ENCODE peak calls at places on chromosomes 16 and 17, in six cellular contexts. One of them, this sample, is unnamed.

GRCh38 chr17:81261582-81262336 is 22.6 kb downstream of the NDUFAF8 start:
- DNase-seq in mammary epithelial cell: no peak
- DNase-seq in CD8-positive, alpha-beta T cell: no peak
- DNase-seq in heart left ventricle: no peak
- DNase-seq in fibroblast of lung: no peak
- DNase-seq in cardiac muscle cell: no peak
- DNase-seq in this sample: no peak

GRCh38 chr17:76071497-76072148 is 694 bp downstream of the SRP68 start:
- DNase-seq in mammary epithelial cell: no peak
- DNase-seq in fibroblast of lung: no peak
- DNase-seq in CD8-positive, alpha-beta T cell: no peak
- DNase-seq in cardiac muscle cell: no peak
- DNase-seq in heart left ventricle: no peak
- DNase-seq in this sample: no peak

GRCh38 chr17:1267471-1267947 is 2.7 kb upstream of the BHLHA9 start:
- DNase-seq in CD8-positive, alpha-beta T cell: no peak
- DNase-seq in mammary epithelial cell: no peak
- DNase-seq in heart left ventricle: no peak
- DNase-seq in cardiac muscle cell: no peak
- DNase-seq in fibroblast of lung: peak; percentile 33
- DNase-seq in this sample: no peak

GRCh38 chr16:80346160-80346632 is 194.6 kb upstream of the DYNLRB2 start:
- DNase-seq in CD8-positive, alpha-beta T cell: no peak
- DNase-seq in fibroblast of lung: peak; percentile 14
- DNase-seq in cardiac muscle cell: no peak
- DNase-seq in mammary epithelial cell: no peak
- DNase-seq in heart left ventricle: no peak
- DNase-seq in this sample: no peak

GRCh38 chr17:31452561-31453110 is 61.2 kb downstream of the RAB11FIP4 start:
- DNase-seq in CD8-positive, alpha-beta T cell: no peak
- DNase-seq in heart left ventricle: no peak
- DNase-seq in cardiac muscle cell: no peak
- DNase-seq in fibroblast of lung: no peak
- DNase-seq in mammary epithelial cell: no peak
- DNase-seq in this sample: no peak

GRCh38 chr17:11637796-11638195 is 39.5 kb downstream of the DNAH9 start:
- DNase-seq in mammary epithelial cell: no peak
- DNase-seq in fibroblast of lung: no peak
- DNase-seq in heart left ventricle: no peak
- DNase-seq in CD8-positive, alpha-beta T cell: no peak
- DNase-seq in cardiac muscle cell: no peak
- DNase-seq in this sample: no peak

GRCh38 chr16:14559809-14560227 is 70.2 kb downstream of the PARN start:
- DNase-seq in heart left ventricle: no peak
- DNase-seq in fibroblast of lung: peak; percentile 20
- DNase-seq in cardiac muscle cell: no peak
- DNase-seq in mammary epithelial cell: no peak
- DNase-seq in CD8-positive, alpha-beta T cell: no peak
- DNase-seq in this sample: no peak

GRCh38 chr16:62872339-62872738 is 836.1 kb upstream of the CDH8 start:
- DNase-seq in fibroblast of lung: no peak
- DNase-seq in CD8-positive, alpha-beta T cell: no peak
- DNase-seq in mammary epithelial cell: no peak
- DNase-seq in cardiac muscle cell: no peak
- DNase-seq in heart left ventricle: no peak
- DNase-seq in this sample: no peak

GRCh38 chr17:60548990-60549389 is 22.9 kb upstream of the APPBP2 start:
- DNase-seq in fibroblast of lung: no peak
- DNase-seq in mammary epithelial cell: no peak
- DNase-seq in cardiac muscle cell: no peak
- DNase-seq in CD8-positive, alpha-beta T cell: no peak
- DNase-seq in heart left ventricle: no peak
- DNase-seq in this sample: no peak

GRCh38 chr16:71645450-71645849 is 19.5 kb downstream of the MARVELD3 start:
- DNase-seq in CD8-positive, alpha-beta T cell: no peak
- DNase-seq in cardiac muscle cell: peak; percentile 17
- DNase-seq in fibroblast of lung: peak; percentile 30
- DNase-seq in heart left ventricle: no peak
- DNase-seq in mammary epithelial cell: peak; percentile 12
- DNase-seq in this sample: no peak

GRCh38 chr17:58105093-58105492 is 21.9 kb downstream of the DYNLL2 start:
- DNase-seq in CD8-positive, alpha-beta T cell: no peak
- DNase-seq in fibroblast of lung: no peak
- DNase-seq in mammary epithelial cell: no peak
- DNase-seq in cardiac muscle cell: no peak
- DNase-seq in heart left ventricle: no peak
- DNase-seq in this sample: no peak

GRCh38 chr16:3954411-3954921 is 74.0 kb upstream of the CREBBP start:
- DNase-seq in CD8-positive, alpha-beta T cell: no peak
- DNase-seq in cardiac muscle cell: no peak
- DNase-seq in fibroblast of lung: no peak
- DNase-seq in mammary epithelial cell: no peak
- DNase-seq in heart left ventricle: no peak
- DNase-seq in this sample: no peak

GRCh38 chr17:80023261-80024205 is 12.1 kb downstream of the TBC1D16 start:
- DNase-seq in fibroblast of lung: no peak
- DNase-seq in mammary epithelial cell: no peak
- DNase-seq in CD8-positive, alpha-beta T cell: no peak
- DNase-seq in cardiac muscle cell: no peak
- DNase-seq in heart left ventricle: no peak
- DNase-seq in this sample: no peak

GRCh38 chr16:11682655-11683096 is 14.4 kb downstream of the SNN start:
- DNase-seq in cardiac muscle cell: no peak
- DNase-seq in mammary epithelial cell: peak; percentile 88
- DNase-seq in CD8-positive, alpha-beta T cell: no peak
- DNase-seq in heart left ventricle: no peak
- DNase-seq in fibroblast of lung: peak; percentile 98
- DNase-seq in this sample: no peak

GRCh38 chr17:4944163-4944553 is 4.1 kb downstream of the RNF167 start:
- DNase-seq in cardiac muscle cell: no peak
- DNase-seq in mammary epithelial cell: no peak
- DNase-seq in fibroblast of lung: no peak
- DNase-seq in CD8-positive, alpha-beta T cell: peak; percentile 75
- DNase-seq in heart left ventricle: no peak
- DNase-seq in this sample: peak; percentile 81

GRCh38 chr16:85833540-85833914 is 34.0 kb downstream of the COX4I1 start:
- DNase-seq in heart left ventricle: no peak
- DNase-seq in cardiac muscle cell: no peak
- DNase-seq in fibroblast of lung: no peak
- DNase-seq in CD8-positive, alpha-beta T cell: no peak
- DNase-seq in mammary epithelial cell: no peak
- DNase-seq in this sample: no peak

GRCh38 chr17:51035436-51035835 is 85.2 kb downstream of the SPAG9 start:
- DNase-seq in cardiac muscle cell: peak; percentile 14
- DNase-seq in heart left ventricle: no peak
- DNase-seq in mammary epithelial cell: peak; percentile 24
- DNase-seq in fibroblast of lung: peak; percentile 97
- DNase-seq in CD8-positive, alpha-beta T cell: no peak
- DNase-seq in this sample: no peak

GRCh38 chr17:51152766-51153209 is 571 bp upstream of the NME1 start:
- DNase-seq in CD8-positive, alpha-beta T cell: no peak
- DNase-seq in fibroblast of lung: peak; percentile 42
- DNase-seq in mammary epithelial cell: no peak
- DNase-seq in heart left ventricle: no peak
- DNase-seq in cardiac muscle cell: no peak
- DNase-seq in this sample: no peak

GRCh38 chr16:75130150-75130771 is 13.7 kb upstream of the LDHD start:
- DNase-seq in fibroblast of lung: no peak
- DNase-seq in CD8-positive, alpha-beta T cell: no peak
- DNase-seq in mammary epithelial cell: no peak
- DNase-seq in heart left ventricle: no peak
- DNase-seq in cardiac muscle cell: no peak
- DNase-seq in this sample: no peak

GRCh38 chr17:55451758-55452468 is 30.3 kb upstream of the MMD start:
- DNase-seq in heart left ventricle: no peak
- DNase-seq in cardiac muscle cell: no peak
- DNase-seq in fibroblast of lung: peak; percentile 40
- DNase-seq in CD8-positive, alpha-beta T cell: no peak
- DNase-seq in mammary epithelial cell: peak; percentile 21
- DNase-seq in this sample: no peak

GRCh38 chr16:86531641-86532525 is 21.6 kb downstream of the FOXF1 start:
- DNase-seq in fibroblast of lung: no peak
- DNase-seq in cardiac muscle cell: no peak
- DNase-seq in mammary epithelial cell: no peak
- DNase-seq in CD8-positive, alpha-beta T cell: no peak
- DNase-seq in heart left ventricle: no peak
- DNase-seq in this sample: peak; percentile 78

GRCh38 chr16:66598111-66598510 is 6.4 kb upstream of the CMTM3 start:
- DNase-seq in cardiac muscle cell: no peak
- DNase-seq in fibroblast of lung: no peak
- DNase-seq in CD8-positive, alpha-beta T cell: no peak
- DNase-seq in heart left ventricle: no peak
- DNase-seq in mammary epithelial cell: no peak
- DNase-seq in this sample: no peak

GRCh38 chr16:13904179-13904691 is 15.7 kb upstream of the ERCC4 start:
- DNase-seq in fibroblast of lung: no peak
- DNase-seq in cardiac muscle cell: no peak
- DNase-seq in heart left ventricle: no peak
- DNase-seq in mammary epithelial cell: no peak
- DNase-seq in CD8-positive, alpha-beta T cell: no peak
- DNase-seq in this sample: no peak

GRCh38 chr16:80824623-80825364 is 20.4 kb upstream of the CDYL2 start:
- DNase-seq in CD8-positive, alpha-beta T cell: no peak
- DNase-seq in cardiac muscle cell: peak; percentile 56
- DNase-seq in heart left ventricle: no peak
- DNase-seq in mammary epithelial cell: peak; percentile 24
- DNase-seq in fibroblast of lung: peak; percentile 53
- DNase-seq in this sample: no peak

GRCh38 chr16:29824589-29825144 is 4.4 kb downstream of the MVP start:
- DNase-seq in CD8-positive, alpha-beta T cell: no peak
- DNase-seq in mammary epithelial cell: peak; percentile 48
- DNase-seq in cardiac muscle cell: no peak
- DNase-seq in fibroblast of lung: peak; percentile 85
- DNase-seq in heart left ventricle: no peak
- DNase-seq in this sample: no peak
- H3K4me3 ChIP-seq in CD8-positive, alpha-beta T cell: no peak overlapping the region
- H3K4me3 ChIP-seq in mammary epithelial cell: no peak overlapping the region
- H3K4me3 ChIP-seq in cardiac muscle cell: no peak overlapping the region
- H3K4me3 ChIP-seq in fibroblast of lung: peak overlapping the region; percentile 5
- H3K4me3 ChIP-seq in heart left ventricle: peak overlapping the region; percentile 11
- H3K4me3 ChIP-seq in this sample: no peak overlapping the region

GRCh38 chr16:19287241-19287640 is 1.7 kb downstream of the CLEC19A start:
- DNase-seq in heart left ventricle: no peak
- DNase-seq in CD8-positive, alpha-beta T cell: no peak
- DNase-seq in mammary epithelial cell: no peak
- DNase-seq in cardiac muscle cell: no peak
- DNase-seq in fibroblast of lung: no peak
- DNase-seq in this sample: no peak
- TF ChIP-seq CTCF in heart left ventricle: no peak
- TF ChIP-seq CTCF in CD8-positive, alpha-beta T cell: no peak
- TF ChIP-seq CTCF in mammary epithelial cell: no peak
- TF ChIP-seq CTCF in cardiac muscle cell: no peak
- TF ChIP-seq CTCF in fibroblast of lung: no peak
- TF ChIP-seq CTCF in this sample: no peak

GRCh38 chr16:89355686-89356085 is 134.7 kb downstream of the ANKRD11 start:
- DNase-seq in heart left ventricle: no peak
- DNase-seq in fibroblast of lung: no peak
- DNase-seq in CD8-positive, alpha-beta T cell: no peak
- DNase-seq in mammary epithelial cell: no peak
- DNase-seq in cardiac muscle cell: no peak
- DNase-seq in this sample: no peak
- H3K4me1 ChIP-seq in heart left ventricle: peaks cover 32% of the 10 kb centered on the region
- H3K4me1 ChIP-seq in fibroblast of lung: peaks cover 11% of the 10 kb centered on the region
- H3K4me1 ChIP-seq in CD8-positive, alpha-beta T cell: peaks cover 89% of the 10 kb centered on the region
- H3K4me1 ChIP-seq in mammary epithelial cell: peaks cover 41% of the 10 kb centered on the region
- H3K4me1 ChIP-seq in cardiac muscle cell: peaks cover 28% of the 10 kb centered on the region
- H3K4me1 ChIP-seq in this sample: peaks cover 4% of the 10 kb centered on the region

GRCh38 chr16:53372942-53373871 is 61.1 kb upstream of the RBL2 start:
- DNase-seq in mammary epithelial cell: peak; percentile 74
- DNase-seq in cardiac muscle cell: peak; percentile 37
- DNase-seq in heart left ventricle: no peak
- DNase-seq in CD8-positive, alpha-beta T cell: peak; percentile 88
- DNase-seq in fibroblast of lung: no peak
- DNase-seq in this sample: peak; percentile 95
- H3K4me3 ChIP-seq in mammary epithelial cell: peak overlapping the region; percentile 50
- H3K4me3 ChIP-seq in cardiac muscle cell: peak overlapping the region; percentile 39
- H3K4me3 ChIP-seq in heart left ventricle: peak overlapping the region; percentile 22
- H3K4me3 ChIP-seq in CD8-positive, alpha-beta T cell: peak overlapping the region; percentile 84
- H3K4me3 ChIP-seq in fibroblast of lung: no peak overlapping the region
- H3K4me3 ChIP-seq in this sample: peak overlapping the region; percentile 41

DNA sequence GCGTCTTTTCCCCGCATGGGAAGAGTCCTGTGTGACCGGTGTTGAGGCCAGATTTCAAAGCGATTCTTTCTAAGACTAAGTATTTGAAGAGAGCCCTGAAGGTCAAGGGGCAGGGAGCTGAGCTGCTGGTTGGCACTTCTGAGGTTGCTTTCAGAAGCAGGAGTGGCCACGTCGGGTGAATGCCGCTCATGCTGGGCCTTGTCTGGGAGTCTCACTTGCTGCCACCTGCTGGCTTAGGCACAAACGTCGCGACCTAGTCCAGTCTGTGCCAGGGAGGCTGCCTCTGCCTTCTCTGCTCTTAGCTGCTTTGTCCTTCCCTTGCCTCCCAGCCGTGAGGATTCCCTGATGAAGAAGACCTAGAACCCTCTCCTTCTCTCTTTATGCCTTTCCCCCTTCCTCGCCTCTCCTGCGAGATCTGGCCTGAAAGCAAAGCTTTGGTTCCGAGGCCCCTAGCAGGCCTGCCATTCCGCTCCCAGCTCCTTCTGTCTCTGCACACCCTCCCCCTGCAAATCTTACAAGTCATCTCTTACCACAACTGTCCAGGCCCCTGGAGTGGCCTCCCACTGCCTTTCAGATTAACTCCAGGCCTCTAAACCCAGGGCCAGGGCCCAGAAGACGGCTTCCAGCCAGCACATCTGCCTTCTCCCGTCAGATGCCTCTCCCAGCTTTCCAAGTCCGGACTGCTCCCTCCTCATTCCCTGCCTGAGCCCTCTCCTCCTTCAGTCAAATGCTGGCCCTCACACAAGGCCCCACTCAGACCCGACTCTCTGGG is 11.4 kb downstream of the CTNS start:
- DNase-seq in mammary epithelial cell: peak; percentile 28
- DNase-seq in fibroblast of lung: peak; percentile 45
- DNase-seq in CD8-positive, alpha-beta T cell: no peak
- DNase-seq in heart left ventricle: peak; percentile 70
- DNase-seq in cardiac muscle cell: peak; percentile 82
- DNase-seq in this sample: no peak
- TF ChIP-seq CTCF in mammary epithelial cell: peak; percentile 31
- TF ChIP-seq CTCF in fibroblast of lung: peak; percentile 35
- TF ChIP-seq CTCF in CD8-positive, alpha-beta T cell: no peak
- TF ChIP-seq CTCF in heart left ventricle: peak; percentile 47
- TF ChIP-seq CTCF in cardiac muscle cell: peak; percentile 58
- TF ChIP-seq CTCF in this sample: peak; percentile 33

GRCh38 chr17:28527181-28527681 is 21.1 kb downstream of the FOXN1 start:
- DNase-seq in mammary epithelial cell: no peak
- DNase-seq in fibroblast of lung: no peak
- DNase-seq in CD8-positive, alpha-beta T cell: no peak
- DNase-seq in heart left ventricle: no peak
- DNase-seq in cardiac muscle cell: no peak
- DNase-seq in this sample: no peak
- H3K4me1 ChIP-seq in mammary epithelial cell: peaks cover 10% of the 10 kb centered on the region
- H3K4me1 ChIP-seq in fibroblast of lung: no peaks in the 10 kb centered on the region
- H3K4me1 ChIP-seq in CD8-positive, alpha-beta T cell: no peaks in the 10 kb centered on the region
- H3K4me1 ChIP-seq in heart left ventricle: no peaks in the 10 kb centered on the region
- H3K4me1 ChIP-seq in cardiac muscle cell: peaks cover 17% of the 10 kb centered on the region
- H3K4me1 ChIP-seq in this sample: no peaks in the 10 kb centered on the region

This sample was measured in left lung.